ENCODE peak calls at places on chromosomes 13 and 19, in four cellular contexts. P is HepG2, S is left lung, W is lower lobe of right lung. A is an unnamed sample.

GRCh38 chr19:55304980-55305379 is 20.2 kb downstream of the TMEM150B start:
- ATAC-seq in P (no peak), W (no peak), S (no peak), A (no peak)

GRCh38 chr19:17109962-17110598 is 34.5 kb downstream of the MYO9B start:
- ATAC-seq in W (peak; percentile 83), P (no peak), S (peak; percentile 54), A (no peak)

GRCh38 chr13:40445557-40445990 is 220.9 kb downstream of the FOXO1 start:
- ATAC-seq in W (peak; percentile 79), S (peak; percentile 78), P (no peak), A (peak; percentile 62)

GRCh38 chr13:46629811-46630413 is 76.9 kb downstream of the LRCH1 start:
- ATAC-seq in W (no peak), P (no peak), S (no peak), A (no peak)

GRCh38 chr19:28435551-28436261 is 777.2 kb downstream of the UQCRFS1 start:
- ATAC-seq in W (peak; percentile 38), S (no peak), P (no peak), A (no peak)

GRCh38 chr13:52428295-52428694 is 22.1 kb downstream of the VPS36 start:
- ATAC-seq in S (peak; percentile 69), P (peak; percentile 92), W (no peak), A (no peak)

GRCh38 chr13:20428666-20429644 is 96.7 kb downstream of the CRYL1 start:
- ATAC-seq in P (no peak), S (no peak), W (no peak), A (no peak)

GRCh38 chr13:49527123-49527522 is 31.4 kb downstream of the PHF11 start:
- ATAC-seq in P (no peak), W (no peak), S (no peak), A (no peak)

GRCh38 chr13:44908712-44909111 is 80.6 kb downstream of the NUFIP1 start:
- ATAC-seq in S (no peak), P (no peak), W (no peak), A (no peak)

GRCh38 chr13:113930711-113931637 is 42.9 kb downstream of the C13orf46 start:
- ATAC-seq in W (no peak), S (no peak), P (no peak), A (no peak)

GRCh38 chr19:7216373-7216902 is 77.8 kb downstream of the INSR start:
- ATAC-seq in S (no peak), W (no peak), P (no peak), A (no peak)

GRCh38 chr13:44270153-44270552 is 103.5 kb upstream of the SERP2 start:
- ATAC-seq in W (no peak), P (no peak), S (no peak), A (no peak)

GRCh38 chr13:110024646-110024980 is 238.2 kb upstream of the IRS2 start:
- ATAC-seq in W (no peak), P (no peak), S (no peak), A (no peak)

GRCh38 chr13:40653558-40654318 is 12.7 kb downstream of the FOXO1 start:
- ATAC-seq in W (peak; percentile 55), P (no peak), S (peak; percentile 62), A (no peak)

GRCh38 chr13:109395014-109395413 is 391.4 kb downstream of the IRS2 start:
- ATAC-seq in W (no peak), S (no peak), P (no peak), A (no peak)

GRCh38 chr19:39160523-39160861 is 34.9 kb downstream of the PAK4 start:
- ATAC-seq in S (peak; percentile 43), W (peak; percentile 25), P (no peak), A (peak; percentile 88)

GRCh38 chr19:56360841-56361240 is 32.5 kb downstream of the ZNF582 start:
- ATAC-seq in P (no peak), S (no peak), W (no peak), A (no peak)

GRCh38 chr19:19201697-19202630 is 1.2 kb downstream of the NR2C2AP start:
- ATAC-seq in W (no peak), S (no peak), P (no peak), A (no peak)

GRCh38 chr13:44422755-44423643 is 49.4 kb downstream of the SERP2 start:
- ATAC-seq in W (no peak), S (no peak), P (peak; percentile 77), A (peak; percentile 6)

GRCh38 chr13:52862358-52863206 is 14.1 kb upstream of the PCDH8 start:
- ATAC-seq in S (no peak), W (no peak), P (peak; percentile 74), A (no peak)

GRCh38 chr19:35734889-35735288 is 7.4 kb downstream of the IGFLR1 start:
- ATAC-seq in W (no peak), P (no peak), S (no peak), A (no peak)

GRCh38 chr13:100513987-100514670 is 74.5 kb downstream of the GGACT start:
- ATAC-seq in W (peak; percentile 77), S (peak; percentile 80), P (no peak), A (peak; percentile 81)
- H3K4me1 ChIP-seq in W (peaks cover 9% of the 10 kb centered on the region), S (peaks cover 18% of the 10 kb centered on the region), P (peaks cover 31% of the 10 kb centered on the region), A (no peaks in the 10 kb centered on the region)

DNA sequence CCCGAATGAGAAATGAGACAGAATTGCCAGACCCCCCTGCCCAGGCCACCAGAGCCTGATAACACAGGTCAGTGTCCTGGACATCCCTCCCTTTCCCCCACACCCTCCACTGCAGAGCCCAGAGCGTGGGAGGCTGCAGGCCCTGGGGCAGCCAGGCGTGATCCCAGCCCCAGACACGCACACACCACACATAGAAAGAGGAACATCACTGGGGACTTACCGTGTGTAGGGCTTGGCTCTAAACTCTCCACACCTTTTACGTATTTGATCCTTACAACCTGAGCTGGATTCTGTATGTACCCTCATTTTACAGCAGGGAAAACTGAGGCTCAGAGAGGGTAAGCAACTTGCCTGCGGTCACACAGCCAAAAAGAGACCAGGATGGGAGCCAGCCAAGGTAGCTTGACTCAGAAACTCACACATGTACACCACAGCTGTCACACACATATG is 334 bp upstream of the ANGPTL6 start:
- ATAC-seq in S (no peak), W (no peak), P (no peak), A (no peak)
- H3K4me1 ChIP-seq in S (peaks cover 46% of the 10 kb centered on the region), W (peaks cover 25% of the 10 kb centered on the region), P (peaks cover 53% of the 10 kb centered on the region), A (peaks cover 21% of the 10 kb centered on the region)

DNA sequence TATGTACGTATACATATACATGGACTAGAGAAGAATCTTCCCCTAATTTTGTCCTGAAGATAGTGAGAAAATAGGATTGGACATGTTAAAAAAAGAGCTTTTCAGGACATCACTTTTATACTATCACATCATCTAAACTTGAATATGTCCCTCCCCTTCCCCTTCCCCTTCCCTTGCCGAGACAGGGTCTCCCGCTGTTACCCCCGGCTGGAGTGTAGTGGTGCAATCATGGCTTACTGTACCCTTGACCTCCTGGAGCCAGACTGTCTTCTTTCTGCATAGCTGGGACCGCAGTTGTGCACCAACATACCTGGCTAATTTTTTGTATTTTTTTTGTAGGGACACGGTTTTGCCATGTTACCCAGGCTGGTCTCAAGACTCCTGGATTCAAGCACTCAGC is 6.6 kb downstream of the HNRNPM start:
- ATAC-seq in S (no peak), W (no peak), P (peak; percentile 53), A (no peak)
- H3K4me1 ChIP-seq in S (peaks cover 95% of the 10 kb centered on the region), W (peaks cover 91% of the 10 kb centered on the region), P (peaks cover 75% of the 10 kb centered on the region), A (peaks cover 98% of the 10 kb centered on the region)

GRCh38 chr19:48183356-48183755 is 12.9 kb downstream of the ZSWIM9 start:
- ATAC-seq in S (no peak), W (no peak), P (no peak), A (no peak)
- H3K4me1 ChIP-seq in S (no peaks in the 10 kb centered on the region), W (no peaks in the 10 kb centered on the region), P (no peaks in the 10 kb centered on the region), A (no peaks in the 10 kb centered on the region)

A was measured in gastroesophageal sphincter.